ENCODE peak calls at places on chromosomes 16 and 17, in eight cellular contexts. E, J, T, M, P, D, K and Y are unnamed samples.

GRCh38 chr17:67718325-67718941 is 697 bp downstream of the NOL11 start:
- DNase-seq in E (peak; percentile 23), J (no peak), T (peak; percentile 32), M (no peak), P (peak; percentile 21), D (no peak), K (no peak), Y (no peak)

GRCh38 chr17:52145496-52145895 is 13.0 kb downstream of the CA10 start:
- DNase-seq in E (no peak), J (no peak), T (no peak), M (no peak), P (no peak), D (no peak), K (no peak), Y (no peak)

GRCh38 chr17:80023261-80024205 is 12.1 kb downstream of the TBC1D16 start:
- DNase-seq in E (no peak), J (no peak), T (no peak), M (no peak), P (no peak), D (no peak), K (no peak), Y (no peak)

GRCh38 chr16:84499638-84500037 is 4.8 kb downstream of the MEAK7 start:
- DNase-seq in E (no peak), J (no peak), T (no peak), M (no peak), P (no peak), D (no peak), K (no peak), Y (no peak)

GRCh38 chr16:1152651-1153259 is at the start of gene CACNA1H:
- DNase-seq in E (no peak), J (peak; percentile 55), T (no peak), M (no peak), P (no peak), D (no peak), K (no peak), Y (no peak)

GRCh38 chr16:67528222-67528869 is at the start of gene RIPOR1:
- DNase-seq in E (peak; percentile 89), J (no peak), T (peak; percentile 42), M (no peak), P (no peak), D (no peak), K (no peak), Y (peak; percentile 96)

GRCh38 chr17:68398731-68399637 is 58.3 kb downstream of the WIPI1 start:
- DNase-seq in E (peak; percentile 86), J (no peak), T (peak; percentile 82), M (no peak), P (peak; percentile 83), D (no peak), K (no peak), Y (peak; percentile 56)

GRCh38 chr16:73067671-73068545 is 20.0 kb upstream of the ZFHX3 start:
- DNase-seq in E (no peak), J (no peak), T (no peak), M (no peak), P (no peak), D (no peak), K (no peak), Y (no peak)

GRCh38 chr17:75848523-75849303 is 4.5 kb upstream of the UNC13D start:
- DNase-seq in E (no peak), J (peak; percentile 56), T (peak; percentile 78), M (peak; percentile 61), P (peak; percentile 87), D (no peak), K (no peak), Y (peak; percentile 25)

GRCh38 chr16:75116081-75116910 is at the start of gene LDHD:
- DNase-seq in E (peak; percentile 78), J (no peak), T (peak; percentile 81), M (peak; percentile 79), P (peak; percentile 58), D (no peak), K (no peak), Y (peak; percentile 95)

GRCh38 chr16:70704586-70704985 is 18.7 kb upstream of the MTSS2 start:
- DNase-seq in E (no peak), J (no peak), T (no peak), M (no peak), P (no peak), D (no peak), K (no peak), Y (no peak)

GRCh38 chr16:24668481-24669001 is 60.9 kb upstream of the TNRC6A start:
- DNase-seq in E (no peak), J (no peak), T (no peak), M (no peak), P (no peak), D (no peak), K (no peak), Y (no peak)

GRCh38 chr17:69269174-69269998 is 40.8 kb upstream of the ABCA10 start:
- DNase-seq in E (no peak), J (no peak), T (peak; percentile 31), M (no peak), P (peak; percentile 73), D (no peak), K (peak; percentile 47), Y (no peak)

GRCh38 chr16:11379420-11379819 is 34.2 kb downstream of the RMI2 start:
- DNase-seq in E (no peak), J (no peak), T (no peak), M (no peak), P (no peak), D (no peak), K (no peak), Y (no peak)

GRCh38 chr16:50548659-50549560 is 714 bp downstream of the NKD1 start:
- DNase-seq in E (peak; percentile 34), J (no peak), T (no peak), M (no peak), P (peak; percentile 6), D (no peak), K (no peak), Y (no peak)

GRCh38 chr17:16251043-16251442 is 34.0 kb downstream of the PIGL start:
- DNase-seq in E (no peak), J (no peak), T (no peak), M (no peak), P (no peak), D (no peak), K (no peak), Y (no peak)

GRCh38 chr17:12680407-12680897 is 14.8 kb downstream of the MYOCD start:
- DNase-seq in E (no peak), J (no peak), T (no peak), M (no peak), P (no peak), D (no peak), K (no peak), Y (no peak)

GRCh38 chr17:751269-752001 is 629 bp downstream of the GEMIN4 start:
- DNase-seq in E (peak; percentile 22), J (peak; percentile 39), T (peak; percentile 62), M (no peak), P (peak; percentile 47), D (no peak), K (no peak), Y (no peak)

GRCh38 chr17:73343168-73343634 is 31.4 kb upstream of the CDC42EP4 start:
- DNase-seq in E (no peak), J (no peak), T (no peak), M (peak; percentile 55), P (peak; percentile 89), D (peak; percentile 88), K (no peak), Y (no peak)

GRCh38 chr16:63461248-63461841 is 1425.1 kb upstream of the CDH8 start:
- DNase-seq in E (no peak), J (no peak), T (peak; percentile 38), M (no peak), P (peak; percentile 81), D (no peak), K (no peak), Y (no peak)

GRCh38 chr16:65415460-65415859 is 293.6 kb upstream of the CDH11 start:
- DNase-seq in E (no peak), J (no peak), T (no peak), M (no peak), P (no peak), D (no peak), K (no peak), Y (no peak)